ENCODE peak calls at places on chromosomes 6 and 20, in eight cellular contexts. P is Peyer's patch; T is naive thymus-derived CD4-positive, alpha-beta T cell; I is pancreas; Y is A549; N is AG09309; J is aorta; S is ovary. W is an unnamed sample.

GRCh38 chr6:40455686-40456389 is 131.3 kb downstream of the LRFN2 start:
- DNase-seq in Y (no peak), J (no peak), T (no peak), S (no peak), P (no peak), N (no peak), I (no peak), W (no peak)

GRCh38 chr20:44034965-44035635 is 120.4 kb downstream of the TOX2 start:
- DNase-seq in J (no peak), P (no peak), Y (no peak), T (no peak), S (no peak), N (no peak), I (no peak), W (no peak)

GRCh38 chr20:32485770-32486248 is 99.3 kb downstream of the NOL4L start:
- DNase-seq in S (no peak), T (no peak), N (no peak), Y (no peak), P (no peak), I (no peak), J (peak), W (no peak)

GRCh38 chr20:5100684-5101347 is 18.9 kb downstream of the PCNA start:
- DNase-seq in P (peak), T (peak), S (peak), I (peak), N (peak), J (peak), Y (peak), W (peak)

GRCh38 chr20:8722277-8722928 is 346.5 kb upstream of the PLCB4 start:
- DNase-seq in P (no peak), J (no peak), I (peak), S (no peak), Y (peak), T (peak), N (peak), W (no peak)

GRCh38 chr20:59571151-59571550 is 33.2 kb upstream of the PHACTR3 start:
- DNase-seq in T (no peak), I (no peak), N (no peak), P (no peak), J (no peak), Y (no peak), S (no peak), W (no peak)

GRCh38 chr20:45373353-45374100 is 4.6 kb downstream of the TP53TG5 start:
- DNase-seq in J (peak), S (peak), Y (peak), N (no peak), I (peak), T (peak), P (peak), W (peak)

GRCh38 chr6:151087861-151088598 is 151.7 kb upstream of the AKAP12 start:
- DNase-seq in J (no peak), T (no peak), P (no peak), Y (peak), N (peak), I (no peak), S (peak), W (no peak)

GRCh38 chr6:142478117-142478516 is 176.3 kb downstream of the ADGRG6 start:
- DNase-seq in P (no peak), J (no peak), T (no peak), I (no peak), S (no peak), N (no peak), Y (peak), W (no peak)

GRCh38 chr6:33786736-33787135 is 2.2 kb downstream of the LEMD2 start:
- DNase-seq in T (no peak), J (no peak), P (no peak), Y (no peak), I (no peak), N (no peak), S (no peak), W (no peak)

DNA sequence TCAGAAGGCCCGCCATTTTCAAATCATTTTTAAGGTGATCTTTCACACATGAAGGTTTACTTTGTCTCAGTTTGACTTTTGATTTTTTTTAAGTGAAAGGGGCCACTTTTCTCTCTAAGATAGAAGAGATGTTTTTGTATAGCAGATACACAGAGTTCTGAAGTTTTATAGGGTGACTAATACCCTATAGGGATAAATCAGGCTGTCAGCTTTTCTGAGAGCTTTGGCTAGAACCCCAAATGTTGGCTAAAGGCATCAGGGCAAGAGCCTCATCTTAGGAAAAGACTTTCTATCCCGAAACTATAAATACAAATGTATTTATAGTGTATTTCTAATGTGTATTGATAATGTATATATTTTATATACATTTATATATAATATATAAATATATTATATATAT is 181.4 kb downstream of the TBX18 start:
- DNase-seq in S (no peak), T (no peak), Y (no peak), I (no peak), N (no peak), J (no peak), P (no peak), W (no peak)
- H3K4me3 ChIP-seq in S (no peak), T (no peak), Y (no peak), I (no peak), N (no peak), J (no peak), P (no peak), W (no peak)

GRCh38 chr20:2386516-2387179 is 5.9 kb downstream of the TGM6 start:
- DNase-seq in I (no peak), P (no peak), J (no peak), Y (no peak), T (no peak), S (no peak), N (no peak), W (no peak)
- H3K4me3 ChIP-seq in I (no peak), P (no peak), J (no peak), Y (no peak), T (no peak), S (no peak), N (no peak), W (no peak)

GRCh38 chr6:108002365-108003221 is 44.6 kb upstream of the SEC63 start:
- DNase-seq in J (peak), P (no peak), I (peak), N (no peak), Y (peak), T (no peak), S (no peak), W (no peak)
- H3K4me3 ChIP-seq in J (no peak), P (peak), I (no peak), N (no peak), Y (no peak), T (no peak), S (no peak), W (no peak)

GRCh38 chr6:170151235-170152110 is 139.4 kb downstream of the DLL1 start:
- DNase-seq in N (no peak), S (peak), Y (no peak), T (no peak), I (no peak), J (peak), P (no peak), W (no peak)
- H3K4me3 ChIP-seq in N (no peak), S (no peak), Y (no peak), T (no peak), I (no peak), J (no peak), P (no peak), W (no peak)

GRCh38 chr20:37914672-37915433 is 11.9 kb downstream of the VSTM2L start:
- DNase-seq in J (no peak), I (no peak), S (no peak), Y (no peak), N (no peak), P (no peak), T (peak), W (no peak)
- H3K4me3 ChIP-seq in J (no peak), I (no peak), S (peak), Y (no peak), N (no peak), P (no peak), T (no peak), W (peak)

GRCh38 chr6:119604124-119604523 is 254.6 kb upstream of the MAN1A1 start:
- DNase-seq in J (no peak), Y (no peak), I (no peak), T (no peak), S (no peak), N (no peak), P (no peak), W (no peak)

GRCh38 chr6:119603501-119603900 is 253.9 kb upstream of the MAN1A1 start:
- DNase-seq in I (no peak), T (no peak), N (no peak), P (no peak), Y (no peak), J (no peak), S (no peak), W (no peak)

GRCh38 chr6:119598883-119599282 is 249.3 kb upstream of the MAN1A1 start:
- DNase-seq in N (no peak), T (no peak), J (no peak), S (no peak), P (no peak), I (peak), Y (no peak), W (no peak)

GRCh38 chr6:119602215-119603178 is 252.9 kb upstream of the MAN1A1 start:
- DNase-seq in I (no peak), T (no peak), Y (no peak), N (no peak), J (no peak), P (no peak), S (no peak), W (no peak)
- H3K4me3 ChIP-seq in I (no peak), T (no peak), Y (no peak), N (no peak), J (no peak), P (no peak), S (no peak), W (no peak)

DNA sequence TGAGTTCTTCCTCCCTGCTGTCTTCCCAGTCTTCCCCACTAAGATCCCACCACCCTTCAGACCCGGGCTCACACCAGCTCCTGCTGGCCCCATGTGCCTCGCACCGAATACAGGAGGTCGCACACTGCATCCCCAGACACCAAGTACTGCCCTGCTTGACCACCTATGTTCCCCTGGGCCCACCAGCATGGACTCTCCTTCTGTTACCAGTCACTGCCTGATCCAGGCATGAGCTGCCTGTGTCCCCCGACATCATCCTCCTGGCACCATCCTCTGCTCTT is 285.3 kb upstream of the TAB2 start:
- DNase-seq in T (no peak), Y (no peak), N (no peak), J (no peak), I (no peak), S (no peak), P (no peak), W (no peak)
- H3K4me3 ChIP-seq in T (no peak), Y (peak), N (peak), J (no peak), I (no peak), S (no peak), P (no peak), W (no peak)